ENCODE peak calls at places on chromosomes 11 and 22, in five cellular contexts. X is K562, P is HepG2, M is A549, K is GM12878. V is an unnamed sample.

GRCh38 chr11:64007629-64008282 is 21.5 kb downstream of the OTUB1 start:
- DNase-seq in P (peak), K (no peak), X (peak), M (peak), V (peak)

GRCh38 chr11:75107187-75107586 is 10.5 kb upstream of the OR2AT4 start:
- DNase-seq in X (no peak), P (no peak), K (no peak), M (no peak), V (no peak)

GRCh38 chr22:36285545-36285944 is 32.6 kb downstream of the APOL1 start:
- DNase-seq in M (no peak), K (no peak), X (no peak), P (no peak), V (no peak)

GRCh38 chr11:76763573-76764348 is 19.4 kb upstream of the TSKU start:
- DNase-seq in P (no peak), K (no peak), M (peak), X (no peak), V (no peak)

GRCh38 chr11:78000193-78000592 is 5.7 kb upstream of the INTS4 start:
- DNase-seq in M (peak), P (peak), K (no peak), X (peak), V (peak)

GRCh38 chr11:48148749-48149148 is 67.9 kb upstream of the OR4B1 start:
- DNase-seq in X (no peak), K (no peak), M (no peak), P (no peak), V (no peak)

GRCh38 chr11:14973621-14974020 is 1.5 kb upstream of the CALCA start:
- DNase-seq in P (no peak), K (no peak), X (no peak), M (no peak), V (peak)

GRCh38 chr22:31879585-31879984 is 64.8 kb upstream of the YWHAH start:
- DNase-seq in X (no peak), M (no peak), K (no peak), P (no peak), V (no peak)

GRCh38 chr11:111570796-111571195 is 30.3 kb downstream of the LAYN start:
- DNase-seq in M (no peak), P (no peak), K (no peak), X (no peak), V (no peak)

GRCh38 chr11:130785376-130786110 is 130.7 kb downstream of the SNX19 start:
- DNase-seq in K (no peak), M (peak), X (no peak), P (no peak), V (peak)

GRCh38 chr11:113505541-113506375 is 30.6 kb upstream of the DRD2 start:
- DNase-seq in K (no peak), M (peak), X (no peak), P (peak), V (no peak)

GRCh38 chr11:13337986-13338436 is 60.4 kb downstream of the BMAL1 start:
- DNase-seq in M (peak), X (no peak), P (no peak), K (no peak), V (no peak)

GRCh38 chr22:37741312-37741795 is 44.5 kb downstream of the TRIOBP start:
- DNase-seq in K (no peak), M (peak), P (peak), X (no peak), V (peak)

GRCh38 chr22:19884161-19884953 is 29.7 kb upstream of the GNB1L start:
- DNase-seq in K (no peak), X (no peak), M (no peak), P (no peak), V (no peak)

GRCh38 chr22:19739911-19740449 is 16.6 kb downstream of the GP1BB start:
- DNase-seq in P (no peak), X (no peak), K (no peak), M (no peak), V (no peak)

GRCh38 chr11:68412593-68413475 is 47.7 kb upstream of the PPP6R3 start:
- DNase-seq in K (peak), M (no peak), X (no peak), P (no peak), V (no peak)

GRCh38 chr11:125980421-125980820 is 34.6 kb downstream of the VSIG10L2 start:
- DNase-seq in P (no peak), M (no peak), K (no peak), X (no peak), V (no peak)

GRCh38 chr11:85884581-85885021 is 29.4 kb downstream of the CCDC83 start:
- DNase-seq in M (no peak), P (no peak), X (no peak), K (no peak), V (no peak)

GRCh38 chr22:23862103-23862502 is 4.4 kb downstream of the SLC2A11 start:
- DNase-seq in X (peak), M (peak), K (no peak), P (no peak), V (peak)

GRCh38 chr22:17903564-17904295 is 120.6 kb downstream of the MICAL3 start:
- DNase-seq in K (no peak), M (no peak), X (no peak), P (no peak), V (peak)

GRCh38 chr11:21814169-21814568 is 378.7 kb upstream of the ANO5 start:
- DNase-seq in X (no peak), K (no peak), M (peak), P (peak), V (no peak)

GRCh38 chr11:61694971-61695706 is 14.9 kb downstream of the DAGLA start:
- DNase-seq in P (peak), M (no peak), K (no peak), X (no peak), V (peak)

GRCh38 chr11:96376796-96377195 is 12.9 kb downstream of the CCDC82 start:
- DNase-seq in P (no peak), M (no peak), X (no peak), K (no peak), V (no peak)

GRCh38 chr11:116100016-116100415 is 595.8 kb upstream of the CADM1 start:
- DNase-seq in X (no peak), K (no peak), P (no peak), M (no peak), V (no peak)

GRCh38 chr11:32615422-32615821 is 31.8 kb downstream of the EIF3M start:
- DNase-seq in M (peak), X (no peak), P (peak), K (no peak), V (peak)

GRCh38 chr11:100550910-100551309 is 136.2 kb upstream of the ARHGAP42 start:
- DNase-seq in X (no peak), K (no peak), M (no peak), P (no peak), V (no peak)

GRCh38 chr22:49334589-49334873 is 493.1 kb downstream of the BRD1 start:
- DNase-seq in P (no peak), X (no peak), K (no peak), M (no peak), V (no peak)

GRCh38 chr11:36131719-36132349 is 157.4 kb downstream of the COMMD9 start:
- DNase-seq in K (no peak), P (peak), X (peak), M (peak), V (peak)

GRCh38 chr11:120233207-120233803 is 6.6 kb upstream of the POU2F3 start:
- DNase-seq in K (no peak), P (no peak), X (no peak), M (no peak), V (no peak)

GRCh38 chr22:42442746-42443145 is 10.5 kb upstream of the NFAM1 start:
- DNase-seq in M (no peak), P (no peak), X (no peak), K (no peak), V (no peak)

GRCh38 chr11:60118333-60118732 is 29.9 kb downstream of the MS4A2 start:
- DNase-seq in P (no peak), M (no peak), X (no peak), K (no peak), V (peak)

GRCh38 chr11:47004595-47005033 is 68.1 kb downstream of the CSTPP1 start:
- DNase-seq in X (peak), P (peak), K (no peak), M (peak), V (no peak)

GRCh38 chr11:79428406-79428805 is 12.4 kb downstream of the TENM4 start:
- DNase-seq in P (no peak), K (no peak), M (no peak), X (no peak), V (no peak)
- TF ChIP-seq JUNB in P (no peak), K (no peak), M (no peak), X (no peak), V (no peak)

DNA sequence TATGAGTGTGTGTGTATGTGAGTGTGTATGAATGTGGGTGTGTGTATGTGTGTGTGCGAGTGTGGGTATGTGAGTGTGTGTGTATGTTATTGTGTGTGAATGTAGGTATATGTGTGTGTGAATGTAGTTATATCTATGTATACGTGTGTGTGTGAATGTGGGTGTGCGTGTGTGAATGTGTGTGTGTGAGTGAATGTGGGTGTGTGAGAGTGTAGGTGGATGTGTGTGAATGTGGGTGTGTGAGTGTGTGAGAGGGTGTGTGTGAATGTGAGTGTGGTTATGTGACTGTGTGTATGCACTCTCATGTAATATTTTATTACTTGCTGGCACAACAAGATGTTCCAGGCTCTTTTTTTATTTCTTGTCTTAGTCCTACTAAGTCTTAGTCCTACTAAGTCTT is 513.4 kb upstream of the B3GAT1 start:
- DNase-seq in P (no peak), X (no peak), K (no peak), M (no peak), V (no peak)
- TF ChIP-seq CTCF in P (no peak), X (no peak), K (no peak), M (no peak), V (no peak)

GRCh38 chr11:66113132-66113856 is 43.2 kb downstream of the PACS1 start:
- DNase-seq in M (peak), X (no peak), K (no peak), P (peak), V (no peak)
- TF ChIP-seq JUNB in M (peak), X (no peak), K (no peak), P (no peak), V (no peak)

GRCh38 chr11:73760680-73761402 is at the start of gene RAB6A:
- DNase-seq in M (peak), K (peak), X (peak), P (peak), V (peak)
- TF ChIP-seq CTCF in M (no peak), K (peak), X (peak), P (peak), V (no peak)

DNA sequence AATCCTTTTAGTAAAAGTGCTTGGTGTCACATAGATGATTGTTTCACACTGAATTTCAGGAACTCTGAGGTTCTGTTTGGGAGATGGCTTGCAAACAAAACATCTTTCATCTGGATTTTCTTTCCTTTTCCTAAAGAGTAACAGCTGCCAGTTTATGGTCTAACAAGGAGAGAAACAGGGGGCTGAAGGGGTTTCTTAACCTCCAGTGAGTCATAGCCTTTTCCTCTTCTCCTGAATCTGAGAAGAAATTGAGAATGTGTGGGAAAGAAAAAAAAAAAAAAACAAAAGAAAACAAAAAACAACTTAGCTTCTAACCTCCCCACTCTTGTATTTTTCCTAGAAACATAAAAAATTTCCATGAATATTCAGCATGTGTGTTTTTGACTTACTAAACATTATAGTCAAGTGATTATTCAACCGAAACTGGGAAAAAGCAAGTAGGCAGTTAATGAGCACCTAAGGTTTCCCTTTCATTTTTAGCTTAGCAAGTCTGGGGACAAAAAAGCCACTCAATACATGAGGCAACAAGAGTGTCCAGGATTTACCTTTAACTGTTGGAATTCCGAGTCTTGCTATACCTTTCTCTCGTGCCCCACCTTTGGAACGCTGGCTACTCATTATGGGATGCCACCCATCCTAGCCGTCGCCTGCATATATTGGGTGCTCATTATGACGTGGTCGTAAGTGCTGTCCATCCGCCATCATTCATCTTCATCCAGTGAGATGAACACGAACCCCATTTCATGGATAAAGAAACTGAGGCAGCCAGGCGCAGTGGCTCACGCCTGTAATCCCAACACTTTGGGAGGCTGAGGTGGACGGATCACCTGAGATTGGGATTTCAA is 2.3 kb downstream of the ASPHD2 start:
- DNase-seq in K (peak), P (no peak), M (no peak), X (no peak), V (no peak)
- TF ChIP-seq JUNB in K (peak), P (no peak), M (no peak), X (no peak), V (no peak)

DNA sequence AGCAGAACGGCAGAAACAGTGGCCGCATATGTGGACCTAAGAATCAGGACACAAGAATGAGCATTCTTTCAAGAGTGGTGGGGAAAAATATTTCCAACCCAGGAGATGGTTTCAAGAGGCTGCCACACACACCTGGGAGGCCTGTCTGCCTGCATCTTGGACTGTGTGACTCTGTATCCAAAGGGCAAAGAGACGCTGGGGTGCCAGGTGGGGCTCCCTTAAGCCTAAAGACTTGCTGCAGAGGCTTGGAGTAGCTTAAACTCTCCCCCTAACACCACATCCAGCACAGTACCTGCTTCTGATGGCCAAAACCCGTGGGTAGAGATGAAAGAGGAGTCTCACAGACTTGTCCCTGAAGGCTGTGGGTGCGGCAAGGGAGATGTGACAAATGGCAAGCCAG is 3.5 kb downstream of the CXCR5 start:
- DNase-seq in X (no peak), M (no peak), P (no peak), K (no peak), V (no peak)
- TF ChIP-seq CTCF in X (no peak), M (no peak), P (no peak), K (no peak), V (no peak)

GRCh38 chr22:27315833-27316232 is 485.7 kb downstream of the MN1 start:
- DNase-seq in M (no peak), K (no peak), P (no peak), X (no peak), V (no peak)

GRCh38 chr22:27318516-27318915 is 483.0 kb downstream of the MN1 start:
- DNase-seq in X (no peak), K (no peak), P (no peak), M (no peak), V (peak)

GRCh38 chr22:27317156-27317555 is 484.4 kb downstream of the MN1 start:
- DNase-seq in X (no peak), P (no peak), K (no peak), M (peak), V (peak)

GRCh38 chr22:27314276-27314807 is 487.2 kb downstream of the MN1 start:
- DNase-seq in X (peak), P (no peak), K (no peak), M (no peak), V (no peak)

GRCh38 chr22:27317961-27318360 is 483.6 kb downstream of the MN1 start:
- DNase-seq in P (no peak), X (no peak), K (no peak), M (no peak), V (no peak)
- TF ChIP-seq JUNB in P (no peak), X (no peak), K (no peak), M (no peak), V (no peak)

GRCh38 chr11:31340903-31341572 is 28.5 kb downstream of the DCDC1 start:
- DNase-seq in K (no peak), P (peak), X (peak), M (peak), V (peak)
- TF ChIP-seq CTCF in K (peak), P (peak), X (peak), M (peak), V (peak)

GRCh38 chr11:118434553-118435232 is 1.6 kb upstream of the KMT2A start:
- DNase-seq in K (no peak), X (no peak), P (no peak), M (no peak), V (peak)
- TF ChIP-seq JUNB in K (no peak), X (no peak), P (no peak), M (no peak), V (no peak)